ENCODE peak calls at places on chromosomes 3 and 15, in four cellular contexts. O is stomach, S is H9, G is astrocyte. C is an unnamed sample.

GRCh38 chr3:151843275-151843674 is 29.4 kb downstream of the AADAC start:
- DNase-seq in S (no peak), O (no peak), G (no peak), C (peak; percentile 63)

GRCh38 chr3:170751894-170752283 is 118.1 kb downstream of the RPL22L1 start:
- DNase-seq in O (no peak), G (no peak), S (no peak), C (peak; percentile 79)

GRCh38 chr3:29279830-29280229 is 1.0 kb upstream of the RBMS3 start:
- DNase-seq in S (no peak), O (no peak), G (peak; percentile 24), C (peak; percentile 37)

GRCh38 chr15:88652456-88653199 is 13.8 kb downstream of the ISG20 start:
- DNase-seq in S (no peak), O (no peak), G (no peak), C (no peak)

GRCh38 chr15:60737217-60737616 is 258.3 kb upstream of the ICE2 start:
- DNase-seq in S (no peak), O (no peak), G (no peak), C (no peak)

GRCh38 chr3:157906627-157907026 is 199.6 kb downstream of the SHOX2 start:
- DNase-seq in O (no peak), S (no peak), G (peak; percentile 1), C (no peak)

GRCh38 chr15:74799255-74799842 is 13.3 kb upstream of the LMAN1L start:
- DNase-seq in G (no peak), O (no peak), S (no peak), C (no peak)

GRCh38 chr15:80459380-80459779 is 55.2 kb downstream of the ARNT2 start:
- DNase-seq in S (no peak), G (no peak), O (no peak), C (no peak)

GRCh38 chr15:92670625-92671024 is 15.1 kb upstream of the FAM174B start:
- DNase-seq in G (no peak), O (no peak), S (no peak), C (no peak)

GRCh38 chr15:41892621-41893421 is 1.0 kb downstream of the SPTBN5 start:
- DNase-seq in G (no peak), S (no peak), O (peak; percentile 92), C (no peak)

GRCh38 chr3:142224482-142225072 is 808 bp downstream of the GK5 start:
- DNase-seq in G (no peak), O (no peak), S (no peak), C (no peak)

GRCh38 chr3:40096561-40097506 is 212.7 kb upstream of the EIF1B start:
- DNase-seq in G (peak; percentile 30), S (no peak), O (peak; percentile 84), C (no peak)

GRCh38 chr15:27183182-27183581 is 212.2 kb downstream of the GABRG3 start:
- DNase-seq in S (no peak), O (no peak), G (no peak), C (no peak)

GRCh38 chr3:5016218-5017161 is 37.3 kb downstream of the BHLHE40 start:
- DNase-seq in O (peak; percentile 59), G (peak; percentile 79), S (no peak), C (peak; percentile 66)

GRCh38 chr3:43726511-43726910 is 35.8 kb downstream of the ABHD5 start:
- DNase-seq in S (no peak), O (no peak), G (peak; percentile 69), C (no peak)

GRCh38 chr3:31189971-31190370 is 295.5 kb upstream of the GADL1 start:
- DNase-seq in G (no peak), O (no peak), S (no peak), C (no peak)

GRCh38 chr15:87816016-87816415 is 440.5 kb downstream of the NTRK3 start:
- DNase-seq in G (peak; percentile 40), S (no peak), O (no peak), C (peak; percentile 83)

GRCh38 chr3:159593927-159594605 is 394.6 kb upstream of the IL12A start:
- DNase-seq in S (no peak), G (no peak), O (no peak), C (no peak)

GRCh38 chr3:16179771-16180736 is 5.6 kb downstream of the GALNT15 start:
- DNase-seq in O (no peak), S (no peak), G (peak; percentile 86), C (peak; percentile 23)

GRCh38 chr3:47006145-47006651 is 26.7 kb downstream of the NBEAL2 start:
- DNase-seq in G (no peak), S (no peak), O (no peak), C (no peak)

GRCh38 chr3:169189486-169189885 is 474.0 kb downstream of the MECOM start:
- DNase-seq in S (no peak), O (no peak), G (no peak), C (no peak)

GRCh38 chr3:150407818-150408231 is 273 bp upstream of the TSC22D2 start:
- DNase-seq in O (no peak), S (peak; percentile 28), G (no peak), C (peak; percentile 93)

GRCh38 chr3:107402214-107402613 is 25.0 kb downstream of the CCDC54 start:
- DNase-seq in G (no peak), O (no peak), S (no peak), C (no peak)

GRCh38 chr3:133469140-133469731 is 69.4 kb downstream of the BFSP2 start:
- DNase-seq in O (no peak), G (no peak), S (no peak), C (peak; percentile 45)

GRCh38 chr15:62524848-62525247 is 359.8 kb upstream of the C2CD4B start:
- DNase-seq in O (no peak), G (no peak), S (no peak), C (peak; percentile 20)

GRCh38 chr3:170049146-170050000 is 11.6 kb downstream of the GPR160 start:
- DNase-seq in G (peak; percentile 59), S (no peak), O (peak; percentile 82), C (no peak)

C was measured in mesenchymal stem cell.